ENCODE peak calls at places on chromosomes 2 and 18, in seven cellular contexts. U is RWPE1; P is type B pancreatic cell; O is NCI-H774; G is Peyer's patch; E is thoracic aorta; V is activated CD8-positive, alpha-beta memory T cell treated with anti-CD3 and anti-CD28 coated beads for 24 hours. H is an unnamed sample.

GRCh38 chr2:73920577-73921545 is 5.8 kb upstream of the DGUOK start:
- DNase-seq in U (no peak), E (no peak), V (no peak), G (peak; percentile 54), O (peak; percentile 4), P (no peak), H (peak; percentile 53)

GRCh38 chr2:24671230-24671629 is 122.0 kb downstream of the PTRHD1 start:
- DNase-seq in U (no peak), E (no peak), G (no peak), P (no peak), V (no peak), O (no peak), H (no peak)

GRCh38 chr2:71459084-71459431 is 5.7 kb downstream of the DYSF start:
- DNase-seq in G (no peak), U (no peak), E (no peak), V (no peak), P (no peak), O (no peak), H (no peak)

GRCh38 chr2:1550076-1550475 is 136.8 kb downstream of the TPO start:
- DNase-seq in V (no peak), P (no peak), G (no peak), O (no peak), E (no peak), U (no peak), H (no peak)

GRCh38 chr2:153667475-153667874 is 188.9 kb upstream of the RPRM start:
- DNase-seq in G (no peak), O (no peak), P (no peak), V (no peak), U (no peak), E (no peak), H (no peak)

GRCh38 chr18:8116346-8117007 is 492.8 kb upstream of the RAB12 start:
- DNase-seq in G (no peak), O (no peak), U (peak; percentile 79), P (no peak), V (no peak), E (no peak), H (no peak)

GRCh38 chr2:149877064-149877463 is 289.5 kb upstream of the MMADHC start:
- DNase-seq in U (no peak), V (no peak), O (no peak), E (no peak), G (no peak), P (no peak), H (no peak)

GRCh38 chr2:63544017-63544627 is 44.2 kb downstream of the WDPCP start:
- DNase-seq in G (no peak), V (no peak), O (no peak), E (no peak), U (peak; percentile 34), P (no peak), H (no peak)

GRCh38 chr2:183185534-183185933 is 61.3 kb downstream of the NUP35 start:
- DNase-seq in U (no peak), O (no peak), G (no peak), P (no peak), E (no peak), V (no peak), H (no peak)

GRCh38 chr18:59742325-59743111 is 45.3 kb upstream of the CCBE1 start:
- DNase-seq in P (no peak), O (no peak), U (no peak), V (no peak), G (no peak), E (no peak), H (no peak)

GRCh38 chr2:47606172-47606571 is 176.8 kb upstream of the MSH6 start:
- DNase-seq in P (no peak), V (no peak), U (no peak), E (no peak), G (no peak), O (no peak), H (no peak)

GRCh38 chr18:12015697-12016062 is 34.4 kb downstream of the IMPA2 start:
- DNase-seq in V (no peak), P (no peak), E (no peak), G (peak; percentile 79), O (peak; percentile 58), U (peak; percentile 40), H (peak; percentile 85)

GRCh38 chr2:108938069-108938710 is 50.8 kb downstream of the EDAR start:
- DNase-seq in P (no peak), O (no peak), V (no peak), E (no peak), G (no peak), U (no peak), H (no peak)

GRCh38 chr2:100902833-100903405 is 83.0 kb downstream of the NPAS2 start:
- DNase-seq in E (no peak), V (no peak), P (no peak), O (no peak), U (peak; percentile 91), G (no peak), H (no peak)

GRCh38 chr2:162156149-162156548 is 4.1 kb upstream of the GCG start:
- DNase-seq in V (no peak), P (no peak), U (no peak), O (no peak), E (no peak), G (no peak), H (no peak)

GRCh38 chr18:49597556-49597955 is 35.7 kb downstream of the LIPG start:
- DNase-seq in P (no peak), V (no peak), G (no peak), U (peak; percentile 5), E (no peak), O (peak; percentile 38), H (no peak)

GRCh38 chr2:30798536-30798991 is 8.7 kb downstream of the CAPN13 start:
- DNase-seq in G (no peak), V (no peak), O (peak; percentile 15), U (no peak), E (no peak), P (no peak), H (no peak)

GRCh38 chr2:239267411-239267941 is 133.3 kb downstream of the HDAC4 start:
- DNase-seq in O (no peak), E (no peak), U (peak; percentile 30), G (peak; percentile 78), V (peak; percentile 90), P (peak; percentile 60), H (peak; percentile 89)

GRCh38 chr2:72579595-72580180 is 246.1 kb downstream of the EXOC6B start:
- DNase-seq in P (no peak), U (peak; percentile 30), G (no peak), O (peak; percentile 60), E (no peak), V (no peak), H (no peak)

GRCh38 chr18:32261003-32261402 is 71.2 kb downstream of the MEP1B start:
- DNase-seq in P (no peak), O (no peak), E (no peak), G (no peak), U (no peak), V (no peak), H (no peak)

GRCh38 chr2:99066602-99067001 is 74.9 kb upstream of the C2orf15 start:
- DNase-seq in E (no peak), G (no peak), U (peak; percentile 50), V (no peak), P (no peak), O (peak; percentile 18), H (peak; percentile 38)

H was measured in transverse colon.